ENCODE peak calls at places on chromosome X, in eight cellular contexts. X, W, A, Q, S, F, T and U are unnamed samples.
A peak's percentile ranks its signal among the peaks of the same experiment; 100 is the strongest.

GRCh38 chrX:153370293-153371055 is 30.7 kb downstream of the PNMA6E start:
- DNase-seq in X (no peak), W (no peak), A (no peak), Q (no peak), S (no peak), F (no peak), T (no peak), U (no peak)

GRCh38 chrX:53682885-53683555 is 3.5 kb downstream of the HUWE1 start:
- DNase-seq in X (peak; percentile 40), W (peak; percentile 5), A (peak; percentile 43), Q (no peak), S (peak; percentile 65), F (no peak), T (peak; percentile 65), U (peak; percentile 62)

GRCh38 chrX:38154818-38155217 is 65.9 kb downstream of the SRPX start:
- DNase-seq in X (no peak), W (no peak), A (no peak), Q (no peak), S (no peak), F (no peak), T (no peak), U (no peak)

GRCh38 chrX:46251755-46252154 is 293.5 kb downstream of the ZNF674 start:
- DNase-seq in X (no peak), W (no peak), A (peak; percentile 74), Q (no peak), S (no peak), F (no peak), T (no peak), U (no peak)

GRCh38 chrX:150696836-150697235 is 3.6 kb downstream of the MTMR1 start:
- DNase-seq in X (no peak), W (no peak), A (no peak), Q (peak; percentile 81), S (no peak), F (no peak), T (peak; percentile 68), U (no peak)

GRCh38 chrX:75327607-75328006 is 53.7 kb downstream of the UPRT start:
- DNase-seq in X (no peak), W (no peak), A (no peak), Q (no peak), S (no peak), F (no peak), T (no peak), U (no peak)

GRCh38 chrX:101408530-101408836 is 461 bp downstream of the HNRNPH2 start:
- DNase-seq in X (no peak), W (no peak), A (no peak), Q (no peak), S (no peak), F (no peak), T (no peak), U (no peak)

GRCh38 chrX:38552721-38553120 is 8.6 kb upstream of the TSPAN7 start:
- DNase-seq in X (no peak), W (no peak), A (no peak), Q (no peak), S (no peak), F (no peak), T (no peak), U (no peak)

GRCh38 chrX:36609653-36610585 is 398.2 kb upstream of the FAM47C start:
- DNase-seq in X (no peak), W (no peak), A (no peak), Q (no peak), S (no peak), F (no peak), T (no peak), U (no peak)

GRCh38 chrX:20971250-20971649 is 403.0 kb upstream of the CNKSR2 start:
- DNase-seq in X (no peak), W (no peak), A (no peak), Q (no peak), S (no peak), F (no peak), T (no peak), U (no peak)

GRCh38 chrX:145405012-145405411 is 157.7 kb downstream of the SPANXN1 start:
- DNase-seq in X (no peak), W (peak; percentile 43), A (peak; percentile 1), Q (no peak), S (no peak), F (no peak), T (peak; percentile 17), U (no peak)
- TF ChIP-seq CTCF in X (no peak), W (peak; percentile 24), A (no peak), Q (no peak), S (peak; percentile 32), F (peak; percentile 61), T (peak; percentile 74), U (no peak)

GRCh38 chrX:155330992-155331391 is 3.4 kb downstream of the CLIC2 start:
- DNase-seq in X (no peak), W (no peak), A (no peak), Q (no peak), S (no peak), F (no peak), T (no peak), U (no peak)
- H3K4me3 ChIP-seq in X (no peak overlapping the region), W (no peak overlapping the region), A (no peak overlapping the region), Q (peak overlapping the region; percentile 2), S (no peak overlapping the region), F (no peak overlapping the region), T (no peak overlapping the region), U (no peak overlapping the region)

GRCh38 chrX:135435139-135435922 is 13.6 kb downstream of the SMIM10L2A start:
- DNase-seq in X (no peak), W (no peak), A (no peak), Q (no peak), S (no peak), F (no peak), T (no peak), U (no peak)
- H3K9me3 ChIP-seq in X (no peaks in the 10 kb centered on the region), W (no peaks in the 10 kb centered on the region), A (no peaks in the 10 kb centered on the region), Q (no peaks in the 10 kb centered on the region), S (no peaks in the 10 kb centered on the region), F (peaks cover 11% of the 10 kb centered on the region), T (no peaks in the 10 kb centered on the region), U (peaks cover 2% of the 10 kb centered on the region)

GRCh38 chrX:147803948-147804347 is 107.8 kb upstream of the FMR1 start:
- DNase-seq in X (no peak), W (no peak), A (peak; percentile 24), Q (no peak), S (no peak), F (no peak), T (peak; percentile 17), U (no peak)
- TF ChIP-seq CTCF in X (no peak), W (no peak), A (peak; percentile 59), Q (no peak), S (no peak), F (no peak), T (peak; percentile 68), U (no peak)

GRCh38 chrX:106171293-106171692 is 3.2 kb downstream of the PWWP3B start:
- DNase-seq in X (no peak), W (no peak), A (no peak), Q (no peak), S (no peak), F (no peak), T (no peak), U (no peak)

GRCh38 chrX:106170318-106170717 is 2.2 kb downstream of the PWWP3B start:
- DNase-seq in X (no peak), W (peak; percentile 7), A (no peak), Q (no peak), S (no peak), F (no peak), T (no peak), U (no peak)

DNA sequence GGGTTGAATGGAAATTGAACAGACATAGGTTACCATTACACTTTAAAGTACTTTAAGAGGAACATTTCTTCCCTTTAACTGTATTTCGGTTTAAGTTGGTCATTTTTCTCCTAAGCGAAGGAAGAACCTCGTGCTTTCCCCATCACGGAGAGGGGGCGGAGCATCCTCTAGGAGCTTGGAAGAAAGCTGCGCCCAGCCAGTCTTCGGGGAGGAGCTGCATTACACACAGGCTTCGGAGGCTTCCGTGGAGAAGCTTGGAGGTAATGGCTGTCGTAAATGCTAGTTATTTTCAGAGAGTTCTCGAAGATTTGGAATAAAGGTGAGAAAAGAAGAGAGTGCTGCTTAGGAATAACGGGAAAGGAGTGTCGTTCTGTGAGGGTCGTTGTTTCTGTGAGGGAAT is at the start of gene PWWP3B:
- DNase-seq in X (no peak), W (peak; percentile 31), A (no peak), Q (no peak), S (no peak), F (no peak), T (no peak), U (no peak)
- H3K4me3 ChIP-seq in X (no peak within 1 kb of the TSS), W (no peak within 1 kb of the TSS), A (no peak within 1 kb of the TSS), Q (no peak within 1 kb of the TSS), S (no peak within 1 kb of the TSS), F (no peak within 1 kb of the TSS), T (no peak within 1 kb of the TSS), U (no peak within 1 kb of the TSS)

DNA sequence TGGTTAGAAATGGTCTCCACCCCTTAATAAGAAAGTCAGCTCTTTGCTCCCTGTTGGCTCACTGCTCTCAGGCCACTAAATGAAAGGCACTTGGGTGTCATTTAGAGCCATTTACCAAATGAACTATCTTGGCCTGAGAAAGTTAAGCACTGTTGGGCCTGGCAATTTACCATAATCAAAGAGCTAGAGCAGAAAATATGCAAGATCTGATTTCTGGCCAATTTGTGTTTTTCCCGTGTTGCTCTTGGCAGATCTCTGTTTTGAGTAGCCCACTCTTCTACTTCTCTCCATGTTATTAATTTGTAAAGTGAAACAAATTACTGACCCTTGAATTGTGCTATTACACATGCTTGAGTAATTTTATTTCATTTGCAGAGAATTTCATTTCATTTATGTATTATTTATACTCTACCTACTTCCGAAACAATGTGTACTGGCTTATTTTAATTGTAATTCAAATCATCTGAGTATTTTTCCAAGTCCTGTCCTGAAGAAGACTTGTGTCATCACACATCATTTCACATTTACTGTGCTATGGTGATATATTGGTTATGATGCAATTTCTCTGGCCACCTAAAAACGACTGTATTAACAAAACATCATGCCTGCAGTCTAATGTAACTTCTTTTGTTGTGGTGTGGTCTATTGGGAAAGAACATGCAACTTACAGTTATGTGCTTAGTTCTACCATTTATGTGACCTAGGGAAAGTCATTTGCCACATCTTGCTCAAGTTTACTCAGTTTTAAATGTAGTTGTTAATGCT is 384.4 kb downstream of the RPA4 start:
- DNase-seq in X (no peak), W (no peak), A (no peak), Q (no peak), S (no peak), F (no peak), T (no peak), U (no peak)
- H3K9me3 ChIP-seq in X (no peaks in the 10 kb centered on the region), W (no peaks in the 10 kb centered on the region), A (no peaks in the 10 kb centered on the region), Q (no peaks in the 10 kb centered on the region), S (no peaks in the 10 kb centered on the region), F (no peaks in the 10 kb centered on the region), T (no peaks in the 10 kb centered on the region), U (no peaks in the 10 kb centered on the region)